ENCODE peak calls at places on chromosomes 4 and X, in ten cellular contexts. L is epithelial cell of proximal tubule, R is Peyer's patch, A is ovary, Y is testis, D is cardiac fibroblast, J is fibroblast of lung, V is heart right ventricle, M is endothelial cell of umbilical vein, C is neural progenitor cell. X is an unnamed sample.

GRCh38 chr4:68780232-68780631 is 35.6 kb upstream of the UGT2B10 start:
- DNase-seq in L (no peak), R (no peak), A (no peak), Y (no peak), D (no peak), J (no peak), V (no peak), M (no peak), C (no peak), X (no peak)

GRCh38 chr4:86530183-86530582 is 63.9 kb upstream of the PTPN13 start:
- DNase-seq in L (no peak), R (no peak), A (no peak), Y (no peak), D (no peak), J (no peak), V (no peak), M (no peak), C (no peak), X (no peak)

GRCh38 chrX:120751683-120752082 is 121.8 kb upstream of the C1GALT1C1 start:
- DNase-seq in L (no peak), R (no peak), A (no peak), Y (no peak), D (no peak), J (no peak), V (no peak), M (no peak), C (no peak), X (no peak)

GRCh38 chrX:123475068-123475724 is 257.7 kb downstream of the THOC2 start:
- DNase-seq in L (no peak), R (no peak), A (no peak), Y (no peak), D (no peak), J (peak), V (no peak), M (no peak), C (no peak), X (no peak)

GRCh38 chrX:19121898-19122640 is at the start of gene ADGRG2:
- DNase-seq in L (no peak), R (peak), A (peak), Y (peak), D (peak), J (peak), V (peak), M (peak), C (peak), X (peak)

GRCh38 chr4:78962597-78963115 is 23.4 kb upstream of the PAQR3 start:
- DNase-seq in L (no peak), R (no peak), A (no peak), Y (peak), D (no peak), J (no peak), V (no peak), M (no peak), C (no peak), X (peak)

GRCh38 chr4:26893491-26893890 is 32.9 kb downstream of the STIM2 start:
- DNase-seq in L (no peak), R (no peak), A (no peak), Y (no peak), D (no peak), J (no peak), V (no peak), M (no peak), C (no peak), X (no peak)

GRCh38 chrX:151806967-151807540 is 72.5 kb downstream of the CNGA2 start:
- DNase-seq in L (no peak), R (no peak), A (no peak), Y (no peak), D (no peak), J (no peak), V (no peak), M (no peak), C (no peak), X (no peak)

GRCh38 chr4:76200771-76201224 is 12.8 kb downstream of the SCARB2 start:
- DNase-seq in L (no peak), R (peak), A (no peak), Y (no peak), D (no peak), J (no peak), V (no peak), M (no peak), C (no peak), X (no peak)

GRCh38 chr4:76197001-76197743 is 16.5 kb downstream of the SCARB2 start:
- DNase-seq in L (no peak), R (no peak), A (no peak), Y (no peak), D (no peak), J (peak), V (no peak), M (no peak), C (no peak), X (peak)

GRCh38 chr4:76199664-76200211 is 13.9 kb downstream of the SCARB2 start:
- DNase-seq in L (no peak), R (peak), A (no peak), Y (no peak), D (peak), J (peak), V (no peak), M (peak), C (no peak), X (peak)

GRCh38 chr4:76197971-76198410 is 15.6 kb downstream of the SCARB2 start:
- DNase-seq in L (no peak), R (peak), A (peak), Y (peak), D (peak), J (peak), V (peak), M (no peak), C (peak), X (peak)

DNA sequence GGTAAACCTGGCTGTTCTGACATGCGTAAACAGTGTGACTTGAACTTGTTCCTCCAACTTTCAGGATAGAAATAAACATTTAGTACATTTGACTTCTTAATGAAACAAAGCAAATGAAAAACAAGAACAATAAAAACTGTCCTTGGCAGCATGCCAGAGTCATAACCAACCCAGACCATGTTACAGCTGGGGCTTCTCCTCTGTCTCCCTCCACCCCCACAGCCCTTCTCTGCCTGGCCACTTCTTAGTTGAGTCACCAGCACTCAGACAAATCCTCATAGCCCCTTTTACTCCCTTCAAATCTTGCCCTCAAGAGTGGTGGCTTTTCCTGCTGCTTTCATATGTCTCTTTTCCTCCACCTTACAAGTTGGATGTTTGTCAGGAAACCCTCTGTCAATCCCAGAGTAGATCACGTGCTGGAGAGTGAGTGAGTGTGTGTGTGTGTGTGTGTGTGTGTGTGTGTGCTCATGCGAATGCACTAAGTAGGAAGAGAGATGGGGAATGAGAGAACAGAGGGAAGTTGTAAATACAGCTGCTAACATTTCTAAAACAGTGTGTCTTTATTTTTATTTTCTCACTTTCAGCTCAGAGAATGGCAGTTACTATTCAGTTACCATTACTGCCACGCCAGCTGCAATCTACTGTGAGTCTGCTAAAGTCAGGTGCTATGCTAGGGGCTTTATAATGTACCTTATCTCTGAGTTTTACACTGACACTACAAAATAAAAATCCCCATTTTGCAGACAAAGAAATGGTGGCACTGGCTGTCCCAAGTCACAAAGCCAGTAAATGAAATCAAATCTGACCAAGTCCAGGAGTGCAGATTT is 15.0 kb downstream of the SCARB2 start:
- DNase-seq in L (no peak), R (peak), A (peak), Y (peak), D (peak), J (peak), V (no peak), M (peak), C (peak), X (peak)
- H3K4me3 ChIP-seq in L (no peak), R (no peak), A (no peak), Y (no peak), D (peak), J (no peak), V (peak), M (no peak), C (no peak), X (no peak)

DNA sequence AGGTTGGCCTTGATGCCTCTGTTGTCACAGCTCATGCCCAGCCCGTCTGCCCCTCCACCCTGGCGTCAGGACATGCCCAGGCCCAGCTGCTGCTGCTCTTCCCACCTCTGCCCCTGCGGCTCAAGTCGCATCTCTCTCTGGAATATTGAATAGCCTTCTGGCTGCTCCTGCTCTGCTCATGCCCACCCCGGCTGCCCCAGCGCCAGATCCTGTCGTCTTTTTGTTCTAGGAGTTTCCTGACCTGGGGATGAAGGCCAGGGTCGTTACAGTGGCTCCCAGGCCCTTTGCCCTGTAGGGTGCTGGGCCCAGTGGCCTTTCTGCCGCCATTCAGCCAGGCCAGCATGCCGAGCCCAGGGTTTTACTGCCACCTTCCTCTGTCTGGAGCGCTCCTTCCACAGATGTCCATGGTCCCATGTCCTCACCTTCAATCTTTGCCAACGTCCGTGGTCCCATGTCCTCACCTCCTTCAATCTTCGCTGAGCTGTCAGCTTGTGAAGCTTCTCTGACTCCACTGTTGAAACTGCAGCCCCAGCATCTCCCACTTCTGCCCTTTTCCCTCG is 9.7 kb downstream of the MAEA start:
- DNase-seq in L (no peak), R (no peak), A (no peak), Y (no peak), D (no peak), J (no peak), V (no peak), M (no peak), C (no peak), X (no peak)
- TF ChIP-seq CTCF in L (no peak), R (no peak), A (no peak), Y (no peak), D (no peak), J (no peak), V (no peak), M (no peak), C (no peak), X (no peak)

GRCh38 chr4:99887837-99888236 is 6.4 kb downstream of the LAMTOR3 start:
- DNase-seq in L (no peak), R (no peak), A (no peak), Y (no peak), D (peak), J (peak), V (no peak), M (no peak), C (peak), X (no peak)

GRCh38 chr4:99894998-99895397 is 771 bp upstream of the LAMTOR3 start:
- DNase-seq in L (no peak), R (peak), A (peak), Y (no peak), D (no peak), J (no peak), V (no peak), M (no peak), C (no peak), X (no peak)

GRCh38 chr4:99893991-99894981 is at the start of gene LAMTOR3:
- DNase-seq in L (peak), R (peak), A (peak), Y (peak), D (peak), J (peak), V (peak), M (peak), C (peak), X (peak)

DNA sequence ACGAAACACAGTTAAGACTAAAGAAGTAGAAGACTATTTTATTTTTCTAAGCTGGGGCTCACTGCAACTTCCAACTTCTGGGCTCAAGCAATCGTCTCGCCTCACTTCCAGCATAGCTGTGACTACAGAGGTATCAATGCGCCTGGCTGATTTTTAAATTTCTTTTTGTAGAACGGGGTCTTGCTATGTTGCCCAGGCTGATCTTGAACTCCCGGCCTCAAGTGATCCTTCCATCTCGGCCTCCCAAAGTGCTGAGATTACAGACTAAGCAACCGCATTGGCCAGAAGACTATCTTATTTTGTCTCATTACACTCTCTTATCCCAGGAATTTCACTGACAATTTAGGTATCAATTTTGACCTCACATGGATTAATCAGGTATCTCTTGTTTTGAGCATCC is 1.2 kb downstream of the LAMTOR3 start:
- DNase-seq in L (no peak), R (no peak), A (no peak), Y (no peak), D (no peak), J (no peak), V (no peak), M (no peak), C (no peak), X (no peak)
- H3K4me3 ChIP-seq in L (peak), R (no peak), A (peak), Y (no peak), D (peak), J (peak), V (peak), M (peak), C (peak), X (peak)

DNA sequence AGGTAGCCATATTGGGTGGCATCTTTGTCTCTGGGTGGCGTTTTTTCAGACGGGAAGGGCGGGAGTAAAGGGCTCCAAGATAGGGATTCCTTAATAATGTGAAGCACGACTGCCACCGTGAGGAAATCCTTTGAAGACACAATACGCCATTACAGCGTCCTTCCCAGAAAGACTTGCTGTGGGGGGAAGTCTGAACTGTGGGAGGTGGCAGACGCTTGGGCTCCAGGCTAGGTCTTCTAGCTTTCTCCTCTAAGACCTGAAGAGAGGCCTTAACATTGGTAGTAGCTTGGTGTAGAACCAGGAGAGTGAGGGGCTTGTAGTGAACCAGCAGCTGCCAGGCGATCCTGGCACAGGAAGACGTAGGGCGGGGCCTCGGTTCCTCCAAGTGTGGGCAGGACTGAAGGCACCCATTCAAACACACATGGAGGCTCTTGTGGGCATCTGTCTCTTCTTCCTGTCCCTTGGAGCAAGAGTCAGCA is 197.3 kb downstream of the OR13H1 start:
- DNase-seq in L (no peak), R (peak), A (peak), Y (no peak), D (no peak), J (peak), V (no peak), M (no peak), C (no peak), X (peak)
- TF ChIP-seq CTCF in L (no peak), R (no peak), A (peak), Y (no peak), D (no peak), J (no peak), V (no peak), M (no peak), C (no peak), X (peak)

GRCh38 chr4:184824081-184824775 is 1.5 kb downstream of the ACSL1 start:
- DNase-seq in L (no peak), R (no peak), A (no peak), Y (no peak), D (no peak), J (no peak), V (no peak), M (peak), C (no peak), X (no peak)
- H3K4me3 ChIP-seq in L (peak), R (no peak), A (peak), Y (peak), D (peak), J (no peak), V (peak), M (no peak), C (no peak), X (peak)

GRCh38 chr4:169115897-169116254 is 105.8 kb upstream of the CBR4 start:
- DNase-seq in L (peak), R (peak), A (no peak), Y (no peak), D (peak), J (peak), V (no peak), M (peak), C (no peak), X (peak)
- TF ChIP-seq CTCF in L (peak), R (no peak), A (no peak), Y (no peak), D (peak), J (peak), V (no peak), M (peak), C (no peak), X (peak)

GRCh38 chrX:130741151-130741550 is 161.9 kb downstream of the ENOX2 start:
- DNase-seq in L (no peak), R (no peak), A (no peak), Y (no peak), D (no peak), J (no peak), V (no peak), M (no peak), C (no peak), X (no peak)
- H3K4me3 ChIP-seq in L (no peak), R (no peak), A (no peak), Y (no peak), D (no peak), J (no peak), V (no peak), M (no peak), C (no peak), X (no peak)

DNA sequence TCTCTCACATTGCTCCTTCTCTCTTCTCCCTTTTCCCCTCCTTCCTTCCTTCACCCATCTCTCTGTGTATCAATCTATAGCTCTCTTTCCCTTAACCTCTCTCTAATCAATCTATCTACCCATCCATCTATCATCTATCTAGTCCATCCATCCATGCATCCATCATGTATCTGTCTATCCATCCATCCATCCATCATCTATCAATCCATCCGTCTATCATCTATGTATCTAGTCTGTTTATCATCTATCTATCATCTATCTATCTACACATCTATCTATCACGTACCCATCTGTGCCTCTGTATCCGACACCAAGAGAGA is 307.5 kb downstream of the DHRSX start:
- DNase-seq in L (no peak), R (no peak), A (no peak), Y (no peak), D (no peak), J (no peak), V (no peak), M (no peak), C (no peak), X (no peak)
- TF ChIP-seq CTCF in L (no peak), R (no peak), A (no peak), Y (no peak), D (no peak), J (no peak), V (no peak), M (no peak), C (no peak), X (no peak)

DNA sequence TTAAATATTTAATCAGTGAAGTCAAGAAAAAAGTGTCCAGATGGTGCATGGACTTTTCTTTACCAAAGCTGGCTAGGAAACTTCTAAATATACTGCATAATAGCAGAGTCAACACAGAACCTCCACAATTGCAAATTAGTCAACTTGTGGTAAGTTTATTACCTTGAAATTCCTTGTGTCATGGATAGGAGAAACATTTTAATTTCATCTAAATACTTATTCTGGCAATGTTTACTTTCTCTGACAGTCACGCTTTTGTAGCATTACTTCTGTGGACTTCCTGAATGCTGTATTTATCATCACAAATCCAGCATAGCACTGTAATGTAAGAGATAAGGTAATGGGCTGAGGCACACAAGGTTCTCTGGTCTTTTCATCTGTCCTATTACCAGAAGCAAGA is 2266.1 kb downstream of the PCDH7 start:
- DNase-seq in L (no peak), R (no peak), A (no peak), Y (no peak), D (no peak), J (no peak), V (no peak), M (no peak), C (no peak), X (peak)
- H3K4me3 ChIP-seq in L (no peak), R (no peak), A (no peak), Y (no peak), D (no peak), J (no peak), V (no peak), M (no peak), C (no peak), X (no peak)

X was measured in astrocyte of the spinal cord.